ENCODE peak calls at places on chromosomes 1 and 21, in seven cellular contexts. One of them, this sample, is unnamed.

GRCh38 chr1:29785554-29785953 is 549.2 kb downstream of the PTPRU start:
- DNase-seq in OCI-LY7: no peak
- DNase-seq in astrocyte of the spinal cord: no peak
- DNase-seq in GM12865: no peak
- DNase-seq in mesendoderm: no peak
- DNase-seq in fibroblast of mammary gland: no peak
- DNase-seq in upper lobe of right lung: no peak
- DNase-seq in this sample: no peak

GRCh38 chr1:236095705-236096500 is 31.0 kb upstream of the NID1 start:
- DNase-seq in OCI-LY7: no peak
- DNase-seq in astrocyte of the spinal cord: no peak
- DNase-seq in GM12865: no peak
- DNase-seq in mesendoderm: no peak
- DNase-seq in fibroblast of mammary gland: no peak
- DNase-seq in upper lobe of right lung: no peak
- DNase-seq in this sample: no peak

GRCh38 chr1:58451560-58452211 is 94.8 kb downstream of the OMA1 start:
- DNase-seq in OCI-LY7: no peak
- DNase-seq in astrocyte of the spinal cord: no peak
- DNase-seq in GM12865: no peak
- DNase-seq in mesendoderm: no peak
- DNase-seq in fibroblast of mammary gland: no peak
- DNase-seq in upper lobe of right lung: no peak
- DNase-seq in this sample: no peak

GRCh38 chr1:213014642-213015041 is 1.0 kb downstream of the ANGEL2 start:
- DNase-seq in OCI-LY7: peak
- DNase-seq in astrocyte of the spinal cord: peak
- DNase-seq in GM12865: peak
- DNase-seq in mesendoderm: peak
- DNase-seq in fibroblast of mammary gland: peak
- DNase-seq in upper lobe of right lung: no peak
- DNase-seq in this sample: no peak

GRCh38 chr1:160567858-160568682 is 11.2 kb downstream of the CD84 start:
- DNase-seq in OCI-LY7: peak
- DNase-seq in astrocyte of the spinal cord: no peak
- DNase-seq in GM12865: peak
- DNase-seq in mesendoderm: peak
- DNase-seq in fibroblast of mammary gland: no peak
- DNase-seq in upper lobe of right lung: no peak
- DNase-seq in this sample: no peak

GRCh38 chr21:33451634-33452071 is 28.1 kb downstream of the TMEM50B start:
- DNase-seq in OCI-LY7: no peak
- DNase-seq in astrocyte of the spinal cord: peak
- DNase-seq in GM12865: no peak
- DNase-seq in mesendoderm: no peak
- DNase-seq in fibroblast of mammary gland: peak
- DNase-seq in upper lobe of right lung: no peak
- DNase-seq in this sample: no peak

GRCh38 chr1:45205000-45205909 is 1.1 kb downstream of the ZSWIM5 start:
- DNase-seq in OCI-LY7: peak
- DNase-seq in astrocyte of the spinal cord: peak
- DNase-seq in GM12865: peak
- DNase-seq in mesendoderm: peak
- DNase-seq in fibroblast of mammary gland: no peak
- DNase-seq in upper lobe of right lung: peak
- DNase-seq in this sample: peak

GRCh38 chr1:117793396-117793795 is 136.0 kb downstream of the GDAP2 start:
- DNase-seq in OCI-LY7: no peak
- DNase-seq in astrocyte of the spinal cord: no peak
- DNase-seq in GM12865: no peak
- DNase-seq in mesendoderm: no peak
- DNase-seq in fibroblast of mammary gland: no peak
- DNase-seq in upper lobe of right lung: no peak
- DNase-seq in this sample: no peak

GRCh38 chr1:9443913-9444445 is 95.3 kb upstream of the SLC25A33 start:
- DNase-seq in OCI-LY7: no peak
- DNase-seq in astrocyte of the spinal cord: peak
- DNase-seq in GM12865: no peak
- DNase-seq in mesendoderm: no peak
- DNase-seq in fibroblast of mammary gland: no peak
- DNase-seq in upper lobe of right lung: no peak
- DNase-seq in this sample: no peak

GRCh38 chr1:174040387-174040786 is 18.2 kb upstream of the RC3H1 start:
- DNase-seq in OCI-LY7: no peak
- DNase-seq in astrocyte of the spinal cord: peak
- DNase-seq in GM12865: no peak
- DNase-seq in mesendoderm: no peak
- DNase-seq in fibroblast of mammary gland: peak
- DNase-seq in upper lobe of right lung: no peak
- DNase-seq in this sample: no peak

GRCh38 chr1:245704765-245705164 is 550.0 kb downstream of the KIF26B start:
- DNase-seq in OCI-LY7: no peak
- DNase-seq in astrocyte of the spinal cord: peak
- DNase-seq in GM12865: no peak
- DNase-seq in mesendoderm: no peak
- DNase-seq in fibroblast of mammary gland: peak
- DNase-seq in upper lobe of right lung: no peak
- DNase-seq in this sample: no peak

GRCh38 chr1:222040163-222040900 is 298.4 kb upstream of the DUSP10 start:
- DNase-seq in OCI-LY7: no peak
- DNase-seq in astrocyte of the spinal cord: no peak
- DNase-seq in GM12865: no peak
- DNase-seq in mesendoderm: no peak
- DNase-seq in fibroblast of mammary gland: no peak
- DNase-seq in upper lobe of right lung: no peak
- DNase-seq in this sample: no peak

GRCh38 chr21:44529011-44529421 is 11.0 kb downstream of the KRTAP10-1 start:
- DNase-seq in OCI-LY7: no peak
- DNase-seq in astrocyte of the spinal cord: no peak
- DNase-seq in GM12865: no peak
- DNase-seq in mesendoderm: no peak
- DNase-seq in fibroblast of mammary gland: no peak
- DNase-seq in upper lobe of right lung: no peak
- DNase-seq in this sample: no peak

GRCh38 chr1:41540886-41541591 is 56.6 kb upstream of the EDN2 start:
- DNase-seq in OCI-LY7: no peak
- DNase-seq in astrocyte of the spinal cord: no peak
- DNase-seq in GM12865: peak
- DNase-seq in mesendoderm: no peak
- DNase-seq in fibroblast of mammary gland: peak
- DNase-seq in upper lobe of right lung: peak
- DNase-seq in this sample: no peak

GRCh38 chr1:50793521-50793920 is 166.5 kb downstream of the FAF1 start:
- DNase-seq in OCI-LY7: no peak
- DNase-seq in astrocyte of the spinal cord: no peak
- DNase-seq in GM12865: no peak
- DNase-seq in mesendoderm: no peak
- DNase-seq in fibroblast of mammary gland: no peak
- DNase-seq in upper lobe of right lung: no peak
- DNase-seq in this sample: no peak

GRCh38 chr1:15326691-15327530 is 79.9 kb downstream of the FHAD1 start:
- DNase-seq in OCI-LY7: no peak
- DNase-seq in astrocyte of the spinal cord: peak
- DNase-seq in GM12865: no peak
- DNase-seq in mesendoderm: no peak
- DNase-seq in fibroblast of mammary gland: peak
- DNase-seq in upper lobe of right lung: no peak
- DNase-seq in this sample: no peak

GRCh38 chr1:21048462-21048861 is 128.2 kb downstream of the EIF4G3 start:
- DNase-seq in OCI-LY7: no peak
- DNase-seq in astrocyte of the spinal cord: no peak
- DNase-seq in GM12865: no peak
- DNase-seq in mesendoderm: peak
- DNase-seq in fibroblast of mammary gland: no peak
- DNase-seq in upper lobe of right lung: no peak
- DNase-seq in this sample: no peak

GRCh38 chr1:197632651-197633050 is 142.6 kb downstream of the DENND1B start:
- DNase-seq in OCI-LY7: peak
- DNase-seq in astrocyte of the spinal cord: no peak
- DNase-seq in GM12865: no peak
- DNase-seq in mesendoderm: no peak
- DNase-seq in fibroblast of mammary gland: no peak
- DNase-seq in upper lobe of right lung: no peak
- DNase-seq in this sample: no peak

DNA sequence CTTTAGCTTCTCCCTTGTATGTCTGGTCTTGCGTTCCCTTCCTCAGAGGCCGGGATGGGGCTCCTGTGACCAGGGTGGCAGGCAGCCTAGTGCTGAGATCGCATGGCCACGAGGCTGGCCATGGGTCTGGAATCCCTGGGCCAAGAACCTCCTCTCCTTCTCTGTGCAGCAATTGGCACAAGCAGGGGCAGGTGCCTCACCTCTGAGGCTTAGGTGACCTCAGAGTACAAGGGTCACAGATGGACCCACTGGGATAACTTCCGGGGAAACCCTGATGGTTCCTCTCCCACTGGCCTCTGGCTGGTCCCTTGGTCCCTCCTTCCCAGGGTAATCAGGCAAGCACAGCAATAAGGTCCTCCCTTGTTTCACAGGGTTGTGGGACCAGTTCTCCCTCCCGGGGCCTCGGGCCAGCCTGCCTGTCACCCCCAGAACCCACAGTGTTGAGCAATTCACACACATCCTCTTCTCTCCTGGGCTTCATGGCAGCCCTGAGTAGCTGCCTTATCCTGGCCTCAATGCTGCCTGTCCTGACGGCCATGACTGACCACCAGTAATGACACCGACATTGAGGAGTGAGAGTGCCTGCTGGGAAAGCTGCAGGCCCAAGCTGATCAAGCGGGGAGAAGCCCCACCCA is 38.6 kb downstream of the BMP8A start:
- DNase-seq in OCI-LY7: no peak
- DNase-seq in astrocyte of the spinal cord: no peak
- DNase-seq in GM12865: no peak
- DNase-seq in mesendoderm: no peak
- DNase-seq in fibroblast of mammary gland: no peak
- DNase-seq in upper lobe of right lung: no peak
- DNase-seq in this sample: no peak
- H3K4me3 ChIP-seq in OCI-LY7: no peak
- H3K4me3 ChIP-seq in astrocyte of the spinal cord: no peak
- H3K4me3 ChIP-seq in GM12865: no peak
- H3K4me3 ChIP-seq in mesendoderm: no peak
- H3K4me3 ChIP-seq in fibroblast of mammary gland: no peak
- H3K4me3 ChIP-seq in upper lobe of right lung: no peak
- H3K4me3 ChIP-seq in this sample: no peak

GRCh38 chr1:4273747-4274146 is 373.7 kb upstream of the C1orf174 start:
- DNase-seq in OCI-LY7: no peak
- DNase-seq in astrocyte of the spinal cord: no peak
- DNase-seq in GM12865: no peak
- DNase-seq in mesendoderm: no peak
- DNase-seq in fibroblast of mammary gland: no peak
- DNase-seq in upper lobe of right lung: no peak
- DNase-seq in this sample: no peak

GRCh38 chr1:4272568-4272967 is 372.5 kb upstream of the C1orf174 start:
- DNase-seq in OCI-LY7: no peak
- DNase-seq in astrocyte of the spinal cord: no peak
- DNase-seq in GM12865: no peak
- DNase-seq in mesendoderm: no peak
- DNase-seq in fibroblast of mammary gland: no peak
- DNase-seq in upper lobe of right lung: no peak
- DNase-seq in this sample: no peak

GRCh38 chr1:4275083-4275482 is 375.0 kb upstream of the C1orf174 start:
- DNase-seq in OCI-LY7: no peak
- DNase-seq in astrocyte of the spinal cord: no peak
- DNase-seq in GM12865: no peak
- DNase-seq in mesendoderm: no peak
- DNase-seq in fibroblast of mammary gland: no peak
- DNase-seq in upper lobe of right lung: no peak
- DNase-seq in this sample: no peak

GRCh38 chr1:4277598-4277997 is 376.8 kb upstream of the AJAP1 start:
- DNase-seq in OCI-LY7: no peak
- DNase-seq in astrocyte of the spinal cord: no peak
- DNase-seq in GM12865: no peak
- DNase-seq in mesendoderm: no peak
- DNase-seq in fibroblast of mammary gland: no peak
- DNase-seq in upper lobe of right lung: no peak
- DNase-seq in this sample: no peak

GRCh38 chr1:4276238-4276637 is 376.2 kb upstream of the C1orf174 start:
- DNase-seq in OCI-LY7: no peak
- DNase-seq in astrocyte of the spinal cord: no peak
- DNase-seq in GM12865: no peak
- DNase-seq in mesendoderm: no peak
- DNase-seq in fibroblast of mammary gland: no peak
- DNase-seq in upper lobe of right lung: no peak
- DNase-seq in this sample: no peak
- H3K4me3 ChIP-seq in OCI-LY7: no peak
- H3K4me3 ChIP-seq in astrocyte of the spinal cord: no peak
- H3K4me3 ChIP-seq in GM12865: no peak
- H3K4me3 ChIP-seq in mesendoderm: no peak
- H3K4me3 ChIP-seq in fibroblast of mammary gland: no peak
- H3K4me3 ChIP-seq in upper lobe of right lung: no peak
- H3K4me3 ChIP-seq in this sample: no peak

DNA sequence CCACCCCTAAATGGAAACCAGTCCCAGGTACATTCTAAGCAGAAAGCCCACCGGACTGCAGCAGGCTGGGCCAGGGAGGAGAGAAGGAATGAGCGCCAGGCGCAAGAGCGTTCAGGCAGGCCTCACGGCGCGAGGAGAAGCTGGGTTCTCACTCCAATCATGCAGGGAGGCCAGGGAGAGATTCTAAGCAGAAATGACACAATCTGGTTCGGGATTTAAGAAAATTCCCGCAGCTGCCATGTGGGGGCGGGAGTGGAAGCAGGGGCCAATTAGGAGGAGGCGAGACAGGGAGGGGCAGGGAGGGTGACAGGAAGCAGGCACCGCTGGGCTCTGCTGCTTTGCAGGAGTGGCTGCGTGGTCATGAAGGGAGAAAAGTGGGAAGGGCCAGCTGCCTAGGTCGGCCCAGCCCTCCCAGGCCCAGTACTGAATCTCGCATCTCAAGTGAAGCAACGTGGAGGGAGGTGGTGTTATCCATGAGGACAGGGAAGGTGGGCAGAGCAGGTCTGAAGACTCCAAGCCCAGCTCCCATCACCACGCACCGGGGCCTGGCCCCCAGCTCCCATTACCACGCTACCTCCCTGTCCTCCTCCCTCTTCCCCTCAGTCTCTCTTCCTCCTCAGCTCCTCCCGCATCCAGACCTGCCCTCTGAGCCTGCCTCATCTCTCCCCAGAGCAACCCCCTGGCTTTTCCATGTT is 11.8 kb downstream of the NPHP4 start:
- DNase-seq in OCI-LY7: peak
- DNase-seq in astrocyte of the spinal cord: peak
- DNase-seq in GM12865: no peak
- DNase-seq in mesendoderm: peak
- DNase-seq in fibroblast of mammary gland: peak
- DNase-seq in upper lobe of right lung: peak
- DNase-seq in this sample: no peak
- H3K4me3 ChIP-seq in OCI-LY7: no peak
- H3K4me3 ChIP-seq in astrocyte of the spinal cord: no peak
- H3K4me3 ChIP-seq in GM12865: no peak
- H3K4me3 ChIP-seq in mesendoderm: no peak
- H3K4me3 ChIP-seq in fibroblast of mammary gland: no peak
- H3K4me3 ChIP-seq in upper lobe of right lung: no peak
- H3K4me3 ChIP-seq in this sample: no peak

DNA sequence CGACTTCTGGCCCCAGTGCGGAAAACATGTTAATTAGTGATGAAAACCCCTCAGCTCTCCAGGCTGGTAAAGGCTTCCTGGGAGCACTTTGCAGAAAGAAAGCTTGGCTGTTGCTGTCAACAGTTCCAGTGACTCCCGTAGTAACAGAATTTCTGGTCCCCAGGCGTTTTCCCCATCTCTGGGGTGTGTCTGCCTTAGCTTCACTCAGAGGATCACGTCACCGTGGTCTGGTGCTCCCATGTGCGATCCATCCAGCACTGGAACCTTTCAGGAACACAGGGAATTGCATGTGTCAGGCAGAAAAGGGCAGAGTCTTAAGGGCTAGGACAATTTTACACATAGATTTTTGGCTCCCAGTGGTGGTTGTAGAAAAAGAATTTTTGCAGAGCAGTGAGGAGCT is 470.4 kb upstream of the USP24 start:
- DNase-seq in OCI-LY7: no peak
- DNase-seq in astrocyte of the spinal cord: no peak
- DNase-seq in GM12865: no peak
- DNase-seq in mesendoderm: no peak
- DNase-seq in fibroblast of mammary gland: no peak
- DNase-seq in upper lobe of right lung: no peak
- DNase-seq in this sample: no peak
- H3K4me3 ChIP-seq in OCI-LY7: no peak
- H3K4me3 ChIP-seq in astrocyte of the spinal cord: no peak
- H3K4me3 ChIP-seq in GM12865: no peak
- H3K4me3 ChIP-seq in mesendoderm: no peak
- H3K4me3 ChIP-seq in fibroblast of mammary gland: no peak
- H3K4me3 ChIP-seq in upper lobe of right lung: no peak
- H3K4me3 ChIP-seq in this sample: no peak

This sample was measured in GM06990.